ENCODE peak calls at places on chromosome 19, in nine cellular contexts. One of them, this sample, is unnamed.

GRCh38 chr19:39502640-39503417 is 4.1 kb downstream of the DLL3 start:
- DNase-seq in ascending aorta: no peak
- DNase-seq in WERI-Rb-1: peak
- DNase-seq in heart right ventricle: peak
- DNase-seq in PC-3: no peak
- DNase-seq in SK-N-MC: no peak
- DNase-seq in NCI-H1694: no peak
- DNase-seq in CD4-positive, alpha-beta T cell: peak
- DNase-seq in stimulated activated CD8-positive, alpha-beta memory T cell treated with anti-CD3 and anti-CD28 coated beads, Interleukin-7, amount 100 ng/mL, for 24 hours: peak
- DNase-seq in this sample: peak

GRCh38 chr19:55119053-55119452 is 1.6 kb upstream of the PPP1R12C start:
- DNase-seq in SK-N-MC: no peak
- DNase-seq in ascending aorta: no peak
- DNase-seq in stimulated activated CD8-positive, alpha-beta memory T cell treated with anti-CD3 and anti-CD28 coated beads, Interleukin-7, amount 100 ng/mL, for 24 hours: no peak
- DNase-seq in NCI-H1694: no peak
- DNase-seq in CD4-positive, alpha-beta T cell: no peak
- DNase-seq in PC-3: no peak
- DNase-seq in heart right ventricle: no peak
- DNase-seq in WERI-Rb-1: no peak
- DNase-seq in this sample: no peak

GRCh38 chr19:2478324-2478755 is 2.4 kb downstream of the GADD45B start:
- DNase-seq in PC-3: peak
- DNase-seq in SK-N-MC: peak
- DNase-seq in NCI-H1694: peak
- DNase-seq in stimulated activated CD8-positive, alpha-beta memory T cell treated with anti-CD3 and anti-CD28 coated beads, Interleukin-7, amount 100 ng/mL, for 24 hours: no peak
- DNase-seq in CD4-positive, alpha-beta T cell: peak
- DNase-seq in heart right ventricle: peak
- DNase-seq in ascending aorta: peak
- DNase-seq in WERI-Rb-1: no peak
- DNase-seq in this sample: peak

GRCh38 chr19:21474671-21475181 is 30.7 kb upstream of the ZNF429 start:
- DNase-seq in NCI-H1694: no peak
- DNase-seq in ascending aorta: peak
- DNase-seq in SK-N-MC: no peak
- DNase-seq in WERI-Rb-1: no peak
- DNase-seq in stimulated activated CD8-positive, alpha-beta memory T cell treated with anti-CD3 and anti-CD28 coated beads, Interleukin-7, amount 100 ng/mL, for 24 hours: peak
- DNase-seq in CD4-positive, alpha-beta T cell: peak
- DNase-seq in PC-3: no peak
- DNase-seq in heart right ventricle: peak
- DNase-seq in this sample: peak

GRCh38 chr19:7611541-7612279 is 16.0 kb downstream of the CAMSAP3 start:
- DNase-seq in heart right ventricle: no peak
- DNase-seq in SK-N-MC: no peak
- DNase-seq in PC-3: no peak
- DNase-seq in CD4-positive, alpha-beta T cell: no peak
- DNase-seq in stimulated activated CD8-positive, alpha-beta memory T cell treated with anti-CD3 and anti-CD28 coated beads, Interleukin-7, amount 100 ng/mL, for 24 hours: no peak
- DNase-seq in ascending aorta: no peak
- DNase-seq in WERI-Rb-1: no peak
- DNase-seq in NCI-H1694: no peak
- DNase-seq in this sample: no peak

GRCh38 chr19:8209111-8209964 is at the start of gene CERS4:
- DNase-seq in WERI-Rb-1: peak
- DNase-seq in NCI-H1694: peak
- DNase-seq in CD4-positive, alpha-beta T cell: peak
- DNase-seq in heart right ventricle: peak
- DNase-seq in stimulated activated CD8-positive, alpha-beta memory T cell treated with anti-CD3 and anti-CD28 coated beads, Interleukin-7, amount 100 ng/mL, for 24 hours: peak
- DNase-seq in ascending aorta: no peak
- DNase-seq in PC-3: peak
- DNase-seq in SK-N-MC: no peak
- DNase-seq in this sample: peak

GRCh38 chr19:39297931-39298634 is 1.9 kb downstream of the IFNL1 start:
- DNase-seq in ascending aorta: no peak
- DNase-seq in NCI-H1694: no peak
- DNase-seq in stimulated activated CD8-positive, alpha-beta memory T cell treated with anti-CD3 and anti-CD28 coated beads, Interleukin-7, amount 100 ng/mL, for 24 hours: peak
- DNase-seq in SK-N-MC: no peak
- DNase-seq in PC-3: no peak
- DNase-seq in CD4-positive, alpha-beta T cell: peak
- DNase-seq in heart right ventricle: no peak
- DNase-seq in WERI-Rb-1: no peak
- DNase-seq in this sample: peak

GRCh38 chr19:51121257-51121656 is 3.4 kb upstream of the SIGLEC9 start:
- DNase-seq in ascending aorta: no peak
- DNase-seq in CD4-positive, alpha-beta T cell: no peak
- DNase-seq in NCI-H1694: no peak
- DNase-seq in WERI-Rb-1: no peak
- DNase-seq in PC-3: no peak
- DNase-seq in stimulated activated CD8-positive, alpha-beta memory T cell treated with anti-CD3 and anti-CD28 coated beads, Interleukin-7, amount 100 ng/mL, for 24 hours: no peak
- DNase-seq in SK-N-MC: no peak
- DNase-seq in heart right ventricle: no peak
- DNase-seq in this sample: no peak

GRCh38 chr19:45347570-45348366 is 7.2 kb downstream of the KLC3 start:
- DNase-seq in PC-3: no peak
- DNase-seq in ascending aorta: no peak
- DNase-seq in NCI-H1694: no peak
- DNase-seq in SK-N-MC: no peak
- DNase-seq in CD4-positive, alpha-beta T cell: no peak
- DNase-seq in stimulated activated CD8-positive, alpha-beta memory T cell treated with anti-CD3 and anti-CD28 coated beads, Interleukin-7, amount 100 ng/mL, for 24 hours: no peak
- DNase-seq in WERI-Rb-1: no peak
- DNase-seq in heart right ventricle: no peak
- DNase-seq in this sample: no peak

GRCh38 chr19:10706990-10707389 is 5.8 kb downstream of the QTRT1 start:
- DNase-seq in stimulated activated CD8-positive, alpha-beta memory T cell treated with anti-CD3 and anti-CD28 coated beads, Interleukin-7, amount 100 ng/mL, for 24 hours: no peak
- DNase-seq in PC-3: no peak
- DNase-seq in CD4-positive, alpha-beta T cell: no peak
- DNase-seq in WERI-Rb-1: peak
- DNase-seq in SK-N-MC: no peak
- DNase-seq in NCI-H1694: no peak
- DNase-seq in heart right ventricle: no peak
- DNase-seq in ascending aorta: no peak
- DNase-seq in this sample: no peak

GRCh38 chr19:53809518-53810186 is 14.5 kb downstream of the NLRP12 start:
- DNase-seq in CD4-positive, alpha-beta T cell: no peak
- DNase-seq in PC-3: peak
- DNase-seq in NCI-H1694: no peak
- DNase-seq in stimulated activated CD8-positive, alpha-beta memory T cell treated with anti-CD3 and anti-CD28 coated beads, Interleukin-7, amount 100 ng/mL, for 24 hours: no peak
- DNase-seq in WERI-Rb-1: peak
- DNase-seq in SK-N-MC: no peak
- DNase-seq in heart right ventricle: no peak
- DNase-seq in ascending aorta: no peak
- DNase-seq in this sample: no peak

GRCh38 chr19:46355234-46355990 is 8.5 kb downstream of the PPP5C start:
- DNase-seq in PC-3: no peak
- DNase-seq in SK-N-MC: no peak
- DNase-seq in NCI-H1694: no peak
- DNase-seq in heart right ventricle: no peak
- DNase-seq in stimulated activated CD8-positive, alpha-beta memory T cell treated with anti-CD3 and anti-CD28 coated beads, Interleukin-7, amount 100 ng/mL, for 24 hours: no peak
- DNase-seq in WERI-Rb-1: no peak
- DNase-seq in CD4-positive, alpha-beta T cell: no peak
- DNase-seq in ascending aorta: no peak
- DNase-seq in this sample: no peak

GRCh38 chr19:459724-460511 is 915 bp downstream of the SHC2 start:
- DNase-seq in NCI-H1694: no peak
- DNase-seq in ascending aorta: no peak
- DNase-seq in SK-N-MC: no peak
- DNase-seq in stimulated activated CD8-positive, alpha-beta memory T cell treated with anti-CD3 and anti-CD28 coated beads, Interleukin-7, amount 100 ng/mL, for 24 hours: no peak
- DNase-seq in CD4-positive, alpha-beta T cell: peak
- DNase-seq in heart right ventricle: peak
- DNase-seq in WERI-Rb-1: peak
- DNase-seq in PC-3: peak
- DNase-seq in this sample: peak

This sample was measured in left lung.